ENCODE peak calls at places on chromosomes 12 and 14, in eight cellular contexts. C is prostate gland, Q is natural killer cell, I is epithelial cell of esophagus, Z is HFFc6, G is WTC11, F is GM13976, E is osteoblast. S is an unnamed sample.

GRCh38 chr12:29830391-29830790 is 46.6 kb upstream of the TMTC1 start:
- DNase-seq in C (no peak), Q (no peak), I (no peak), Z (no peak), G (no peak), F (no peak), E (no peak), S (no peak)

GRCh38 chr12:30754383-30754749 is 385 bp downstream of the CAPRIN2 start:
- DNase-seq in C (no peak), Q (no peak), I (no peak), Z (no peak), G (no peak), F (no peak), E (no peak), S (no peak)

GRCh38 chr12:99043319-99043914 is 398.3 kb downstream of the APAF1 start:
- DNase-seq in C (peak; percentile 20), Q (no peak), I (peak; percentile 76), Z (peak; percentile 43), G (peak; percentile 77), F (peak; percentile 46), E (no peak), S (peak; percentile 25)

GRCh38 chr12:9719835-9720234 is 13.1 kb downstream of the CLECL1 start:
- DNase-seq in C (no peak), Q (no peak), I (no peak), Z (no peak), G (no peak), F (no peak), E (no peak), S (no peak)

GRCh38 chr12:5254703-5255102 is 177.2 kb upstream of the NTF3 start:
- DNase-seq in C (no peak), Q (no peak), I (no peak), Z (no peak), G (no peak), F (no peak), E (no peak), S (no peak)

GRCh38 chr14:88380405-88380804 is 5.1 kb upstream of the SPATA7 start:
- DNase-seq in C (no peak), Q (no peak), I (peak; percentile 17), Z (no peak), G (no peak), F (peak; percentile 18), E (no peak), S (no peak)

GRCh38 chr12:39103552-39104165 is 198.3 kb upstream of the CPNE8 start:
- DNase-seq in C (peak; percentile 40), Q (no peak), I (peak; percentile 87), Z (peak; percentile 33), G (no peak), F (peak; percentile 70), E (no peak), S (peak; percentile 19)

GRCh38 chr14:52852810-52853521 is 61.6 kb upstream of the GNPNAT1 start:
- DNase-seq in C (no peak), Q (no peak), I (no peak), Z (no peak), G (no peak), F (no peak), E (no peak), S (no peak)

GRCh38 chr12:111313833-111314259 is 55.0 kb downstream of the PHETA1 start:
- DNase-seq in C (peak; percentile 57), Q (peak; percentile 67), I (peak; percentile 68), Z (peak; percentile 41), G (peak; percentile 90), F (peak; percentile 89), E (peak; percentile 99), S (peak; percentile 12)

GRCh38 chr12:124512667-124513296 is 54.6 kb downstream of the NCOR2 start:
- DNase-seq in C (peak; percentile 74), Q (no peak), I (peak; percentile 95), Z (peak; percentile 90), G (peak; percentile 84), F (no peak), E (peak; percentile 97), S (peak; percentile 80)

GRCh38 chr12:70724444-70724843 is 87.2 kb upstream of the PTPRB start:
- DNase-seq in C (no peak), Q (no peak), I (peak; percentile 36), Z (peak; percentile 15), G (no peak), F (no peak), E (no peak), S (no peak)

GRCh38 chr12:14239935-14240872 is 125.3 kb upstream of the ATF7IP start:
- DNase-seq in C (peak; percentile 46), Q (no peak), I (peak; percentile 76), Z (no peak), G (peak; percentile 42), F (peak; percentile 48), E (peak; percentile 47), S (no peak)

GRCh38 chr14:21081521-21082184 is 11.5 kb downstream of the ARHGEF40 start:
- DNase-seq in C (no peak), Q (no peak), I (no peak), Z (no peak), G (no peak), F (peak; percentile 23), E (peak; percentile 43), S (no peak)

GRCh38 chr14:61526405-61527312 is 168.7 kb upstream of the HIF1A start:
- DNase-seq in C (peak; percentile 85), Q (peak; percentile 34), I (peak; percentile 73), Z (no peak), G (no peak), F (no peak), E (peak; percentile 9), S (no peak)

GRCh38 chr12:51846911-51847829 is 1.3 kb downstream of the FIGNL2 start:
- DNase-seq in C (peak; percentile 34), Q (peak; percentile 37), I (no peak), Z (no peak), G (peak; percentile 64), F (peak; percentile 70), E (peak; percentile 96), S (no peak)

GRCh38 chr14:34231626-34232025 is 230.4 kb downstream of the SPTSSA start:
- DNase-seq in C (no peak), Q (no peak), I (no peak), Z (no peak), G (no peak), F (no peak), E (no peak), S (no peak)

GRCh38 chr14:59931237-59931636 is 11.3 kb downstream of the LRRC9 start:
- DNase-seq in C (no peak), Q (no peak), I (no peak), Z (no peak), G (no peak), F (no peak), E (no peak), S (no peak)

GRCh38 chr14:59939828-59940227 is 19.9 kb downstream of the LRRC9 start:
- DNase-seq in C (no peak), Q (no peak), I (no peak), Z (no peak), G (no peak), F (no peak), E (no peak), S (no peak)

DNA sequence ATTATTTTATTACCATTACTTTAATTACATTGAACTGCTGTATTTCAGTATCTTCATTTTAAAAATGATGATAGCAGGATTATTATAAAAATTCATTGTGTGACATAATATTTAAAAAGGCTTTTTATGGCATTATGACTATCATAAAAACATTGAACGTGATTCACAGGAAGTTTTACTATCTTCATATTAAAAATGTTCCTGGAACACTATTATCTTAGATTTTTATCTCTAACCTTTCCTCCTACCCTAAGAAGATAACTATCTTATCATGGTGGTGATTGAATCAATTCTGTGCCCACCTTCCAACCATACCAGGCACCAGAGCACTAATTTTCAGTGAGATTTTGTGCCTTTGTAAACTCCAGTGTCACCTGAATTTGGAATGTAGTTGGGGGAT is 16.2 kb downstream of the LRRC9 start:
- DNase-seq in C (no peak), Q (no peak), I (no peak), Z (no peak), G (no peak), F (no peak), E (no peak), S (no peak)
- TF ChIP-seq CTCF in C (no peak), Q (no peak), I (no peak), Z (no peak), G (no peak), F (no peak), E (no peak), S (no peak)

DNA sequence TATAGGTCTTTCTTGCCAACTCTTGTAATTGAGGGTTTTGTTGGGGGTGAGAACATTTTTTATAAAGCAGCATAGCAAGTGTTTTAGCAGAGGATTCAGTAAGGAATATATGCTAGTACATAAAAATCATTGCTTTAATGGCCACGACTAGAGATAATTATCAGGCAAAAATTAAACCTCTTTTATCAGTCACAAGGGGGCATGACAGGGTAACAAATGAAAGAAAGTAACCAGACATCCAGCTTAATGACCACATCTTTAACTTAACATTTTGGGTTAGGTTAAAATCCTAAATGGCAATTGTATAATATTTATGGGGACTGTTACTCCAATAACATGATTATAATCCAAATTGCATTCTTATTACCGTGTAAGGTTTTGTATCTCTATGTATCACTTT is 119.6 kb downstream of the LRRIQ1 start:
- DNase-seq in C (no peak), Q (no peak), I (peak; percentile 40), Z (no peak), G (no peak), F (no peak), E (no peak), S (no peak)
- TF ChIP-seq CTCF in C (no peak), Q (no peak), I (peak; percentile 25), Z (no peak), G (no peak), F (no peak), E (peak; percentile 11), S (peak; percentile 30)

GRCh38 chr12:6937481-6938352 is 5.9 kb upstream of the RNU7-1 start:
- DNase-seq in C (peak; percentile 91), Q (peak; percentile 88), I (peak; percentile 96), Z (peak; percentile 90), G (peak; percentile 94), F (peak; percentile 90), E (peak; percentile 98), S (peak; percentile 73)
- TF ChIP-seq CTCF in C (peak; percentile 99), Q (peak; percentile 86), I (peak; percentile 90), Z (peak; percentile 95), G (peak; percentile 92), F (peak; percentile 99), E (peak; percentile 90), S (peak; percentile 93)

GRCh38 chr14:96754162-96754844 is 42.9 kb upstream of the VRK1 start:
- DNase-seq in C (no peak), Q (no peak), I (no peak), Z (no peak), G (no peak), F (no peak), E (no peak), S (no peak)

GRCh38 chr14:96752594-96752993 is 44.6 kb upstream of the VRK1 start:
- DNase-seq in C (no peak), Q (no peak), I (no peak), Z (no peak), G (no peak), F (no peak), E (no peak), S (no peak)

GRCh38 chr14:96756745-96757144 is 40.4 kb upstream of the VRK1 start:
- DNase-seq in C (no peak), Q (no peak), I (no peak), Z (no peak), G (no peak), F (no peak), E (no peak), S (no peak)

GRCh38 chr14:96757456-96757855 is 39.7 kb upstream of the VRK1 start:
- DNase-seq in C (no peak), Q (no peak), I (no peak), Z (no peak), G (no peak), F (no peak), E (no peak), S (no peak)

DNA sequence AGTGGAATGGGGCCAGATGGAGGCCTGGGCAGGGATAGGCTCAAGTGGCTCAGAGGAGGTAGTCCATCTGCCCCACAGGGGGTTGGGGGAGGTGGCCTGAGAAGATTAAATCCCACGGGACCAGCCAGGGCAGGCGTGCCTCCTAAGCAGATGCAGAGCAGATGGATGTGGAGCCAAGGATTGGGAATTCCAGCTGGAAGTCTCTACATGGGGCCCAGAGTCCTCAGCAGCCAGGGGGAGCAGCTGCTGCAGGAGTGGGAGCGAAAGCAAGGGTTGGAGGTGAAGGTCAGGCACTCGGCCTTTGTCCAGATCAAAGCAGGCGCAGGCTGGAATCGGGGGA is 42.4 kb upstream of the VRK1 start:
- DNase-seq in C (no peak), Q (no peak), I (no peak), Z (no peak), G (peak; percentile 36), F (no peak), E (no peak), S (no peak)
- TF ChIP-seq CTCF in C (no peak), Q (no peak), I (no peak), Z (no peak), G (no peak), F (no peak), E (no peak), S (no peak)

S was measured in AG09319.